ENCODE peak calls at places on chromosomes 12 and 14, in four cellular contexts. Z is naive thymus-derived CD4-positive, alpha-beta T cell; H is mucosa of descending colon; N is upper lobe of left lung. S is an unnamed sample.
A peak's percentile ranks its signal among the peaks of the same experiment; 100 is the strongest.

GRCh38 chr12:55738113-55739024 is 4.6 kb upstream of the GDF11 start:
- DNase-seq in Z (peak; percentile 86), H (peak; percentile 80), N (no peak), S (no peak)

GRCh38 chr12:6626654-6627283 is 9.0 kb downstream of the LPAR5 start:
- DNase-seq in Z (no peak), H (no peak), N (no peak), S (no peak)

GRCh38 chr14:73153272-73153671 is 17.0 kb downstream of the PSEN1 start:
- DNase-seq in Z (no peak), H (no peak), N (no peak), S (no peak)

GRCh38 chr12:113874326-113874725 is 91.8 kb downstream of the RBM19 start:
- DNase-seq in Z (no peak), H (no peak), N (no peak), S (no peak)

GRCh38 chr14:44405350-44405619 is 101.8 kb downstream of the FSCB start:
- DNase-seq in Z (no peak), H (no peak), N (no peak), S (no peak)

GRCh38 chr14:85528882-85529585 is 910 bp upstream of the FLRT2 start:
- DNase-seq in Z (no peak), H (no peak), N (no peak), S (peak; percentile 41)

GRCh38 chr14:71242237-71242748 is 335.0 kb downstream of the PCNX1 start:
- DNase-seq in Z (no peak), H (no peak), N (no peak), S (no peak)

GRCh38 chr12:54040648-54041047 is 7.8 kb downstream of the HOXC5 start:
- DNase-seq in Z (no peak), H (no peak), N (no peak), S (no peak)

GRCh38 chr14:104893435-104894207 is 28.6 kb downstream of the CEP170B start:
- DNase-seq in Z (no peak), H (peak; percentile 29), N (peak; percentile 84), S (no peak)

GRCh38 chr12:109554761-109555160 is 18.5 kb downstream of the MMAB start:
- DNase-seq in Z (no peak), H (no peak), N (no peak), S (no peak)

S was measured in pulmonary artery endothelial cell.